ENCODE peak calls at places on chromosomes 12 and 14, in five cellular contexts. E is heart left ventricle, X is AG04450, K is thyroid gland, Z is brain microvascular endothelial cell. M is an unnamed sample.

GRCh38 chr14:67859169-67859749 is 39.7 kb downstream of the RAD51B start:
- DNase-seq in E (no peak), X (no peak), K (no peak), Z (no peak), M (no peak)

GRCh38 chr12:59372971-59373370 is 222.9 kb upstream of the SLC16A7 start:
- DNase-seq in E (no peak), X (peak), K (peak), Z (peak), M (no peak)

GRCh38 chr14:36057452-36058142 is 118.9 kb downstream of the PTCSC3 start:
- DNase-seq in E (no peak), X (no peak), K (peak), Z (no peak), M (no peak)

GRCh38 chr12:54052745-54053624 is 650 bp upstream of the HOXC4 start:
- DNase-seq in E (no peak), X (no peak), K (no peak), Z (no peak), M (no peak)

GRCh38 chr12:71129364-71129763 is 28.4 kb downstream of the TSPAN8 start:
- DNase-seq in E (no peak), X (no peak), K (no peak), Z (no peak), M (no peak)

GRCh38 chr12:62840311-62840710 is 94.6 kb downstream of the PPM1H start:
- DNase-seq in E (no peak), X (no peak), K (no peak), Z (no peak), M (no peak)

GRCh38 chr12:13404631-13405473 is 208.3 kb downstream of the EMP1 start:
- DNase-seq in E (no peak), X (no peak), K (peak), Z (no peak), M (no peak)

GRCh38 chr12:14654842-14655241 is 41.6 kb downstream of the GUCY2C start:
- DNase-seq in E (no peak), X (no peak), K (no peak), Z (no peak), M (no peak)

GRCh38 chr12:46300906-46301305 is 32.1 kb upstream of the SLC38A1 start:
- DNase-seq in E (peak), X (no peak), K (no peak), Z (no peak), M (no peak)

GRCh38 chr14:60926002-60926401 is 54.9 kb downstream of the TRMT5 start:
- DNase-seq in E (no peak), X (no peak), K (no peak), Z (no peak), M (no peak)

GRCh38 chr14:102817942-102818940 is 41.0 kb downstream of the TRAF3 start:
- DNase-seq in E (no peak), X (no peak), K (peak), Z (no peak), M (no peak)

DNA sequence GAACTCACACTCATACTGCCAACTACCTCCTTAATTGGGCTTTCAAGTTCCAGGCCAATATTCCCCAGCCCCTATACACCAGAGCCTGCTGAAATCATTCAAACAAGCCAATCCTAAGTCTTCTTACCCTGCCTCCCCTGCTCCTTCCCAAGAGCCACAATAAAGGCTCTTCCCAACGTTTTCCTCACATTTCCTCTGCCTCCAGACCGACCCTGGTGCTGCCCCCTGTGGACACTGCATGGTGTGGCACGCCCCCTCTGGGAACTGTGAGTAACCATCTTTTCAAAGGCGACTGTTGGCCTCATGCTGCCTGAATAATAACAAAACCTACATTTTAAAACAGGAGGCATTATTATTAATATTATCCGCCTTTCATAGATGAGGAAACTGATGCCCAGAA is 111.6 kb upstream of the NOS1 start:
- DNase-seq in E (no peak), X (no peak), K (peak), Z (no peak), M (no peak)
- TF ChIP-seq CTCF in E (peak), X (no peak), K (peak), Z (peak), M (peak)

GRCh38 chr14:105532735-105533141 is 6.4 kb downstream of the TMEM121 start:
- DNase-seq in E (no peak), X (no peak), K (no peak), Z (peak), M (no peak)
- TF ChIP-seq CTCF in E (peak), X (peak), K (no peak), Z (peak), M (peak)

GRCh38 chr12:95077341-95077740 is 3.9 kb upstream of the NR2C1 start:
- DNase-seq in E (no peak), X (no peak), K (peak), Z (no peak), M (peak)

GRCh38 chr12:95070378-95070777 is 3.0 kb downstream of the NR2C1 start:
- DNase-seq in E (no peak), X (no peak), K (no peak), Z (no peak), M (no peak)

GRCh38 chr12:95074766-95075165 is 1.3 kb upstream of the NR2C1 start:
- DNase-seq in E (no peak), X (no peak), K (no peak), Z (no peak), M (no peak)

GRCh38 chr12:95072900-95073697 is at the start of gene NR2C1:
- DNase-seq in E (peak), X (peak), K (peak), Z (peak), M (peak)

GRCh38 chr12:95073698-95074520 is 491 bp upstream of the NR2C1 start:
- DNase-seq in E (no peak), X (no peak), K (no peak), Z (no peak), M (no peak)
- TF ChIP-seq CTCF in E (peak), X (peak), K (no peak), Z (peak), M (peak)

DNA sequence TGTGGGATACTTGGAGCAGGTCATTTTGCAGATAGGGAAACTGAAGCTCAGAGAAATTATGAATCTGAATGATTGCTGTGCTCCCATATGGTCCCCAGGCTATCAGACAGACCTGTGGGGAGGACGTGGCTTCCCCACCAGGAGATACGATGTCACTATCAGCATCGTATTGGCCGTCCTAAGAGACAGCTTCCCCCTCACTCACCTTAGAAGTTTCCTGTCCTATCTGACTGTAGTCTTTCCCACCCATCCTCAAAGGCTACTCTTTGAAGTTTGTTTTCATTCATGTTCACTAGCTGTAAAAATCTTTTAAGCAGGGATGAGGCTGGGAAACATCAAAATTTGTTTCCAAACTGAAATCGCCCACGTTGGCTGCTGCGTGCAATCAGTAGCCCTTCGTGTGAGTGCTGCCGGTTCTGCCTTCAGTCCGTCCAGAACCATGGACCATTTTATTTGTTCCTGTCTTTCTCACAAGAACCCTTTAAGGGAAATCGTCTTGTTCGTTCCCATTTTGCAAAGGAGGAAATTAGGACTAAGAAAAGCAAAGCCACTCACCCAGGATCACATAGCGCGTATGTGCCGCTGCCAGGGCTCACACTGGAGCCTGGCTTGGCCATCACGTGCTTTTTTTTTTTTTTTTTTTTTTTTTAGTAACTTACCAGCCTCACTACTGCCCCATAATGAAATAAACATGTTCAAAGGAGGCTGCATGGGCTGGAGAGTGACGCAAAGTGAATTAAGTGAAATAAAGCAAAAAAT is 1.0 kb upstream of the KDM2B start:
- DNase-seq in E (peak), X (no peak), K (peak), Z (no peak), M (peak)
- TF ChIP-seq CTCF in E (no peak), X (peak), K (no peak), Z (no peak), M (peak)

GRCh38 chr12:3634348-3634747 is 118.6 kb downstream of the CRACR2A start:
- DNase-seq in E (no peak), X (no peak), K (no peak), Z (no peak), M (no peak)
- TF ChIP-seq CTCF in E (no peak), X (no peak), K (no peak), Z (no peak), M (no peak)

GRCh38 chr14:52272375-52272774 is 4.9 kb downstream of the PTGDR start:
- DNase-seq in E (no peak), X (no peak), K (no peak), Z (peak), M (no peak)
- TF ChIP-seq CTCF in E (no peak), X (peak), K (no peak), Z (peak), M (peak)

GRCh38 chr12:69105101-69105613 is 134.2 kb upstream of the CPSF6 start:
- DNase-seq in E (no peak), X (no peak), K (peak), Z (no peak), M (no peak)

GRCh38 chr12:69112616-69113015 is 126.8 kb upstream of the CPSF6 start:
- DNase-seq in E (no peak), X (no peak), K (no peak), Z (no peak), M (no peak)

GRCh38 chr12:69106482-69107118 is 132.8 kb upstream of the CPSF6 start:
- DNase-seq in E (no peak), X (no peak), K (no peak), Z (no peak), M (no peak)

GRCh38 chr12:69107541-69107940 is 131.8 kb upstream of the CPSF6 start:
- DNase-seq in E (no peak), X (no peak), K (no peak), Z (no peak), M (no peak)

DNA sequence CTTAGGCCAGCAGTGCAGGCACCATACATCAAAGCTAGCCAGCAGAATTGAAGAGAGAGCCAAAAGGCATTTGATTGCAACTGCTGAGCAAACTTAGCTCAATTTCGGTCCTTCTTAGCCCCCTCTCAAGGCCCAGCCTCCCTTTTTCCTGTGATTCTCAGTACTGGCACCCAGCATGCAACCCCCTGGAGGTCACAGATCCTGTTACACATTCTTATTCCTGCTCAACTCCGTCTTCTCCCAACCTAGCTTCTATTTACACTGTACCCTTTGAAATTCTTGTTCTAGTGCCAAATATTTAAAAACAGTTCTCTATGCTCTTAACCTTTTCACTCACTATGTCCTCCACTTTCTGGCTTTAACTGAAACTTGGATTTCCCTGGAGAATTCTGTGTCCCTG is 131.3 kb upstream of the CPSF6 start:
- DNase-seq in E (no peak), X (no peak), K (no peak), Z (no peak), M (no peak)
- TF ChIP-seq CTCF in E (no peak), X (no peak), K (peak), Z (peak), M (no peak)

GRCh38 chr14:25239170-25239569 is 189.2 kb upstream of the STXBP6 start:
- DNase-seq in E (no peak), X (no peak), K (no peak), Z (no peak), M (no peak)

GRCh38 chr14:25233613-25234012 is 183.7 kb upstream of the STXBP6 start:
- DNase-seq in E (no peak), X (no peak), K (no peak), Z (no peak), M (no peak)

GRCh38 chr14:25237845-25238244 is 187.9 kb upstream of the STXBP6 start:
- DNase-seq in E (no peak), X (no peak), K (peak), Z (no peak), M (no peak)
- TF ChIP-seq CTCF in E (peak), X (no peak), K (peak), Z (no peak), M (no peak)

GRCh38 chr12:6390084-6390799 is 6.3 kb downstream of the LTBR start:
- DNase-seq in E (no peak), X (no peak), K (no peak), Z (no peak), M (no peak)
- TF ChIP-seq CTCF in E (no peak), X (no peak), K (no peak), Z (no peak), M (no peak)